ENCODE peak calls at places on chromosomes 1 and 21, in six cellular contexts. One of them, this sample, is unnamed.

GRCh38 chr1:85361106-85361505 is 84.7 kb upstream of the BCL10 start:
- DNase-seq in suprapubic skin: no peak
- DNase-seq in AG04449: no peak
- DNase-seq in colonic mucosa: no peak
- DNase-seq in astrocyte of the spinal cord: peak; percentile 97
- DNase-seq in body of pancreas: no peak
- DNase-seq in this sample: no peak

GRCh38 chr1:119038363-119038762 is 50.2 kb upstream of the TBX15 start:
- DNase-seq in body of pancreas: no peak
- DNase-seq in astrocyte of the spinal cord: no peak
- DNase-seq in suprapubic skin: no peak
- DNase-seq in AG04449: no peak
- DNase-seq in colonic mucosa: no peak
- DNase-seq in this sample: no peak

GRCh38 chr1:45002650-45003645 is 8.2 kb downstream of the HECTD3 start:
- DNase-seq in colonic mucosa: no peak
- DNase-seq in body of pancreas: no peak
- DNase-seq in AG04449: no peak
- DNase-seq in astrocyte of the spinal cord: no peak
- DNase-seq in suprapubic skin: no peak
- DNase-seq in this sample: peak; percentile 83

GRCh38 chr21:28607545-28607944 is 385.1 kb downstream of the LTN1 start:
- DNase-seq in suprapubic skin: no peak
- DNase-seq in colonic mucosa: no peak
- DNase-seq in AG04449: no peak
- DNase-seq in body of pancreas: no peak
- DNase-seq in astrocyte of the spinal cord: no peak
- DNase-seq in this sample: no peak

GRCh38 chr1:53295746-53296722 is 31.8 kb downstream of the LRP8 start:
- DNase-seq in astrocyte of the spinal cord: no peak
- DNase-seq in colonic mucosa: peak; percentile 67
- DNase-seq in suprapubic skin: no peak
- DNase-seq in body of pancreas: no peak
- DNase-seq in AG04449: no peak
- DNase-seq in this sample: no peak

GRCh38 chr1:172085372-172085771 is 244.1 kb downstream of the DNM3 start:
- DNase-seq in body of pancreas: no peak
- DNase-seq in colonic mucosa: no peak
- DNase-seq in astrocyte of the spinal cord: no peak
- DNase-seq in AG04449: no peak
- DNase-seq in suprapubic skin: no peak
- DNase-seq in this sample: no peak

GRCh38 chr21:41149199-41149598 is 18.8 kb upstream of the BACE2 start:
- DNase-seq in AG04449: no peak
- DNase-seq in body of pancreas: no peak
- DNase-seq in suprapubic skin: no peak
- DNase-seq in colonic mucosa: no peak
- DNase-seq in astrocyte of the spinal cord: no peak
- DNase-seq in this sample: no peak

GRCh38 chr1:234154320-234155251 is 218.7 kb upstream of the COA6 start:
- DNase-seq in suprapubic skin: no peak
- DNase-seq in astrocyte of the spinal cord: peak; percentile 84
- DNase-seq in colonic mucosa: no peak
- DNase-seq in body of pancreas: peak; percentile 13
- DNase-seq in AG04449: peak; percentile 19
- DNase-seq in this sample: no peak

GRCh38 chr1:94247146-94248094 is 10.0 kb upstream of the ARHGAP29 start:
- DNase-seq in suprapubic skin: peak; percentile 88
- DNase-seq in colonic mucosa: peak; percentile 83
- DNase-seq in body of pancreas: peak; percentile 89
- DNase-seq in astrocyte of the spinal cord: peak; percentile 58
- DNase-seq in AG04449: no peak
- DNase-seq in this sample: peak; percentile 89

GRCh38 chr1:39776886-39777683 is 5.9 kb upstream of the OXCT2 start:
- DNase-seq in colonic mucosa: no peak
- DNase-seq in AG04449: no peak
- DNase-seq in suprapubic skin: no peak
- DNase-seq in astrocyte of the spinal cord: no peak
- DNase-seq in body of pancreas: no peak
- DNase-seq in this sample: no peak

GRCh38 chr1:3652538-3653285 is 396 bp downstream of the TP73 start:
- DNase-seq in astrocyte of the spinal cord: no peak
- DNase-seq in suprapubic skin: no peak
- DNase-seq in AG04449: no peak
- DNase-seq in body of pancreas: no peak
- DNase-seq in colonic mucosa: no peak
- DNase-seq in this sample: peak; percentile 84

GRCh38 chr1:99702221-99702620 is 56.3 kb downstream of the PALMD start:
- DNase-seq in AG04449: no peak
- DNase-seq in colonic mucosa: no peak
- DNase-seq in suprapubic skin: no peak
- DNase-seq in astrocyte of the spinal cord: no peak
- DNase-seq in body of pancreas: no peak
- DNase-seq in this sample: no peak

GRCh38 chr1:62417351-62417999 is 19.4 kb upstream of the USP1 start:
- DNase-seq in colonic mucosa: no peak
- DNase-seq in astrocyte of the spinal cord: peak; percentile 41
- DNase-seq in suprapubic skin: no peak
- DNase-seq in body of pancreas: no peak
- DNase-seq in AG04449: no peak
- DNase-seq in this sample: no peak

GRCh38 chr1:995665-996633 is 3.9 kb downstream of the HES4 start:
- DNase-seq in colonic mucosa: no peak
- DNase-seq in suprapubic skin: peak; percentile 72
- DNase-seq in body of pancreas: no peak
- DNase-seq in astrocyte of the spinal cord: no peak
- DNase-seq in AG04449: no peak
- DNase-seq in this sample: no peak

GRCh38 chr1:88877382-88877825 is 14.0 kb downstream of the GTF2B start:
- DNase-seq in suprapubic skin: no peak
- DNase-seq in astrocyte of the spinal cord: peak; percentile 56
- DNase-seq in colonic mucosa: no peak
- DNase-seq in body of pancreas: no peak
- DNase-seq in AG04449: no peak
- DNase-seq in this sample: no peak

GRCh38 chr1:179599623-179600249 is 8.1 kb downstream of the TDRD5 start:
- DNase-seq in astrocyte of the spinal cord: peak; percentile 10
- DNase-seq in colonic mucosa: peak; percentile 64
- DNase-seq in body of pancreas: peak; percentile 49
- DNase-seq in suprapubic skin: no peak
- DNase-seq in AG04449: no peak
- DNase-seq in this sample: no peak

GRCh38 chr1:79006564-79006963 is at the start of gene ADGRL4:
- DNase-seq in astrocyte of the spinal cord: peak; percentile 67
- DNase-seq in body of pancreas: peak; percentile 10
- DNase-seq in suprapubic skin: no peak
- DNase-seq in AG04449: no peak
- DNase-seq in colonic mucosa: no peak
- DNase-seq in this sample: no peak

GRCh38 chr1:170067253-170067819 is 7.2 kb downstream of the KIFAP3 start:
- DNase-seq in body of pancreas: no peak
- DNase-seq in astrocyte of the spinal cord: no peak
- DNase-seq in suprapubic skin: no peak
- DNase-seq in AG04449: no peak
- DNase-seq in colonic mucosa: peak; percentile 22
- DNase-seq in this sample: no peak

GRCh38 chr1:213287987-213288386 is 236.9 kb downstream of the RPS6KC1 start:
- DNase-seq in colonic mucosa: no peak
- DNase-seq in astrocyte of the spinal cord: no peak
- DNase-seq in AG04449: no peak
- DNase-seq in suprapubic skin: no peak
- DNase-seq in body of pancreas: no peak
- DNase-seq in this sample: no peak

GRCh38 chr1:213284626-213285025 is 233.6 kb downstream of the RPS6KC1 start:
- DNase-seq in astrocyte of the spinal cord: peak; percentile 73
- DNase-seq in body of pancreas: no peak
- DNase-seq in colonic mucosa: no peak
- DNase-seq in AG04449: peak; percentile 41
- DNase-seq in suprapubic skin: no peak
- DNase-seq in this sample: no peak

GRCh38 chr1:213281610-213282316 is 230.7 kb downstream of the RPS6KC1 start:
- DNase-seq in AG04449: no peak
- DNase-seq in body of pancreas: no peak
- DNase-seq in suprapubic skin: no peak
- DNase-seq in colonic mucosa: no peak
- DNase-seq in astrocyte of the spinal cord: no peak
- DNase-seq in this sample: no peak

DNA sequence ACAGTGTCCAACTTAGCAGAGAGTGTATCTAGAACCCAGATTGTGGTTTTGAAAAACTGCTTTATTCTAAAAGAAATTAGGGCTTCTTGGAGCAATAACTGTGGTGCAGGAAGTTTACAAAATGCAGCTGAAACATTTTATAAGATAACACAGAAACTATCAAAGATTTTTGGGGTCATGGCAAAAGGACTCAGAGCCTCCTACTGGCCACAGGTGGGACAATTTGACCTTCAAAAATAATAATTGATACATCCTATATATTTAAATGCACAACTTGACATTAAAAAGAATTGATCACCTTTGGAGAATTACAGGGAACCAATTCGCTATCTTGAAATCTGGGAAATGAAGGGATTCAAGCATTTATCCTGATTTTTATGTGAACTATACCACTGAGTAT is 235.2 kb downstream of the RPS6KC1 start:
- DNase-seq in body of pancreas: no peak
- DNase-seq in astrocyte of the spinal cord: no peak
- DNase-seq in colonic mucosa: no peak
- DNase-seq in suprapubic skin: no peak
- DNase-seq in AG04449: no peak
- DNase-seq in this sample: no peak
- TF ChIP-seq CTCF in body of pancreas: no peak
- TF ChIP-seq CTCF in astrocyte of the spinal cord: peak; percentile 20
- TF ChIP-seq CTCF in colonic mucosa: no peak
- TF ChIP-seq CTCF in suprapubic skin: no peak
- TF ChIP-seq CTCF in AG04449: no peak
- TF ChIP-seq CTCF in this sample: no peak

GRCh38 chr1:228340686-228341449 is 65.8 kb downstream of the TRIM11 start:
- DNase-seq in colonic mucosa: no peak
- DNase-seq in suprapubic skin: peak; percentile 79
- DNase-seq in AG04449: no peak
- DNase-seq in body of pancreas: peak; percentile 5
- DNase-seq in astrocyte of the spinal cord: no peak
- DNase-seq in this sample: peak; percentile 84
- TF ChIP-seq CTCF in colonic mucosa: peak; percentile 26
- TF ChIP-seq CTCF in suprapubic skin: no peak
- TF ChIP-seq CTCF in AG04449: no peak
- TF ChIP-seq CTCF in body of pancreas: no peak
- TF ChIP-seq CTCF in astrocyte of the spinal cord: peak; percentile 8
- TF ChIP-seq CTCF in this sample: peak; percentile 39

DNA sequence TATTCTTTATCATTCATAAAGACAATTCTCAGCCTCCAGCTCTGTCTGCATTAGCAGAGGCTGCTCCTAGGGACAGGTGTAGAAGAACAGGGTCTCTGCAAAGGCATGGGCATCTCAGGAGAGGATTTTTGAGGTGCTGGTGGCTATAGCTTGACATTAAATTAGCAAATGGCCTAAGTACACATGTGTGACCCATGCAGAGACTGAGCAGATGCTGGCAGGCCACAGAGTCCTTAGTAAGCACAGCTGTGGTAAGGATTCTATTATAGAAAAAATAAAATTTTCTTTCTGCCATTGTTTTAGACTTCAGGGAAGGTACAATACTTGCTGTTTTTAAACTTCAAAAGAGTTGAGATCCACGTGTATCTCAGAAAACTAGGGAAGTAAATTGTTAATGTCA is 177.5 kb upstream of the DUSP10 start:
- DNase-seq in colonic mucosa: no peak
- DNase-seq in body of pancreas: no peak
- DNase-seq in astrocyte of the spinal cord: no peak
- DNase-seq in suprapubic skin: no peak
- DNase-seq in AG04449: no peak
- DNase-seq in this sample: no peak
- TF ChIP-seq CTCF in colonic mucosa: no peak
- TF ChIP-seq CTCF in body of pancreas: no peak
- TF ChIP-seq CTCF in astrocyte of the spinal cord: no peak
- TF ChIP-seq CTCF in suprapubic skin: no peak
- TF ChIP-seq CTCF in AG04449: no peak
- TF ChIP-seq CTCF in this sample: no peak

DNA sequence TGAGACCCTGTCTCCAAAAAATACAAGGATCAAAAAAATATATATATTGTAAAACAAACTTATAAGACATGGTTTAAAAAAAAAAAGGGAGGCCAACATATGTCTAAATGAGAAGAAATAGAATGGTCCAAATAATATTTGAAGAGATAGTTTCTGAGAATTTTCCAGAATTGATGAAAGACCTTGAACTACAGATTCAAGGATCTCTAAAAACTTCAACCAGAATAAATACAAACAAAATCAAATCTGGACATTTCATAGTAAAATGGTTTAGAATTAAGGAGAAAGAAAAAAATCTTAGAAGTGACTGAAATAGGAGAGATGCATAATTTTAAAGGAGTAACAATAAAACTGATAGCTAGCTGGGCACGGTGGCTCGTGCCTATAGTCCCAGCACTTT is 45.5 kb upstream of the RCOR3 start:
- DNase-seq in AG04449: no peak
- DNase-seq in astrocyte of the spinal cord: no peak
- DNase-seq in colonic mucosa: no peak
- DNase-seq in body of pancreas: no peak
- DNase-seq in suprapubic skin: no peak
- DNase-seq in this sample: no peak
- TF ChIP-seq CTCF in AG04449: no peak
- TF ChIP-seq CTCF in astrocyte of the spinal cord: no peak
- TF ChIP-seq CTCF in colonic mucosa: no peak
- TF ChIP-seq CTCF in body of pancreas: no peak
- TF ChIP-seq CTCF in suprapubic skin: no peak
- TF ChIP-seq CTCF in this sample: no peak

DNA sequence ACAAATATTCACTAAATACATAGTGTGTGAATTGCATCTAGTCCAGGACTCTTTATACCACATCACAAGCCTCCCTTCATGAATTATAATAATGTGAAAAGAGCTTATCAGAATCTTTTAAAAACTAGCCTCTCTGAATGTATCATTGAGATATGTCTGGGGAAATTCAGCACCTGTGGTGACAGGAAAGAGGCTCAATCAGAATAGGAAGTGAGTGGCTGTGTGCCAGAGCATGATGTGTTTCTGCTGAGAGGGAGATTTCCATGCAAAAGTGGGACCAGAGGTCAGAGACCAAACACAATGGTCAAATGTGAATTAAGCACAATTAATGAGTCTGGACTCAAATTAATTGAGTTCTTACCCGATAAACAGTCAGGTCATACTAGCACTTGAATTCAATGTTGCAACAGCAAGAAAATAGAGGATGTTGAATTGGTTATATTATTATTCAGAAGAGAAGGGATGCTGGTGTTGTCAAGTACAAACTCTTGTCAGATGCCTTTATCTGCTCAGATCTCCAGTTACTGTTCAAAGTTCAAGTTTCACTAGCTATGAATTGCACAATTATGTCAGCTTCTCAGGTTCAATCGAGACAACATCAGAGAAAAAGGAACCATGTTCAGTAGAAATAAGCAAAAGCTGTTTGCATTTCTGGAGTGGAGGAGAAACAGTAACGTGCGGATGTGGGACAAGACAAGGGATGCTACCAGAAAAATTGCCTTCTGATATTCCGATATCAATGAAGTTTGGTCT is 226.2 kb downstream of the ZNF326 start:
- DNase-seq in astrocyte of the spinal cord: no peak
- DNase-seq in AG04449: no peak
- DNase-seq in colonic mucosa: no peak
- DNase-seq in body of pancreas: no peak
- DNase-seq in suprapubic skin: no peak
- DNase-seq in this sample: no peak
- TF ChIP-seq CTCF in astrocyte of the spinal cord: no peak
- TF ChIP-seq CTCF in AG04449: no peak
- TF ChIP-seq CTCF in colonic mucosa: no peak
- TF ChIP-seq CTCF in body of pancreas: no peak
- TF ChIP-seq CTCF in suprapubic skin: no peak
- TF ChIP-seq CTCF in this sample: no peak